ENCODE peak calls at places on chromosomes 5 and 9, in four cellular contexts. C is H1, Z is GM12878, L is HepG2. M is an unnamed sample.

GRCh38 chr9:128150594-128151342 is 1.5 kb downstream of the LCN2 start:
- DNase-seq in C (peak), Z (no peak), L (peak), M (no peak)

GRCh38 chr5:170474489-170475266 is 29.1 kb upstream of the KCNIP1 start:
- DNase-seq in C (peak), Z (no peak), L (no peak), M (no peak)

GRCh38 chr5:55533806-55534435 is 843 bp downstream of the PLPP1 start:
- DNase-seq in C (no peak), Z (peak), L (peak), M (peak)

GRCh38 chr5:112951124-112951702 is 25.4 kb upstream of the DCP2 start:
- DNase-seq in C (no peak), Z (no peak), L (no peak), M (no peak)

GRCh38 chr5:15645376-15645775 is 145.4 kb downstream of the FBXL7 start:
- DNase-seq in C (no peak), Z (no peak), L (no peak), M (no peak)

GRCh38 chr5:54845567-54845941 is 139.8 kb downstream of the ESM1 start:
- DNase-seq in C (no peak), Z (no peak), L (no peak), M (no peak)

GRCh38 chr5:135977375-135977928 is 22.7 kb upstream of the LECT2 start:
- DNase-seq in C (peak), Z (no peak), L (no peak), M (peak)

GRCh38 chr5:2756211-2756746 is 4.8 kb upstream of the IRX2 start:
- DNase-seq in C (peak), Z (no peak), L (no peak), M (no peak)

GRCh38 chr5:73153513-73153912 is 19.5 kb upstream of the TMEM174 start:
- DNase-seq in C (no peak), Z (no peak), L (no peak), M (no peak)

GRCh38 chr9:96486351-96487029 is 36.5 kb downstream of the HABP4 start:
- DNase-seq in C (no peak), Z (no peak), L (no peak), M (no peak)

DNA sequence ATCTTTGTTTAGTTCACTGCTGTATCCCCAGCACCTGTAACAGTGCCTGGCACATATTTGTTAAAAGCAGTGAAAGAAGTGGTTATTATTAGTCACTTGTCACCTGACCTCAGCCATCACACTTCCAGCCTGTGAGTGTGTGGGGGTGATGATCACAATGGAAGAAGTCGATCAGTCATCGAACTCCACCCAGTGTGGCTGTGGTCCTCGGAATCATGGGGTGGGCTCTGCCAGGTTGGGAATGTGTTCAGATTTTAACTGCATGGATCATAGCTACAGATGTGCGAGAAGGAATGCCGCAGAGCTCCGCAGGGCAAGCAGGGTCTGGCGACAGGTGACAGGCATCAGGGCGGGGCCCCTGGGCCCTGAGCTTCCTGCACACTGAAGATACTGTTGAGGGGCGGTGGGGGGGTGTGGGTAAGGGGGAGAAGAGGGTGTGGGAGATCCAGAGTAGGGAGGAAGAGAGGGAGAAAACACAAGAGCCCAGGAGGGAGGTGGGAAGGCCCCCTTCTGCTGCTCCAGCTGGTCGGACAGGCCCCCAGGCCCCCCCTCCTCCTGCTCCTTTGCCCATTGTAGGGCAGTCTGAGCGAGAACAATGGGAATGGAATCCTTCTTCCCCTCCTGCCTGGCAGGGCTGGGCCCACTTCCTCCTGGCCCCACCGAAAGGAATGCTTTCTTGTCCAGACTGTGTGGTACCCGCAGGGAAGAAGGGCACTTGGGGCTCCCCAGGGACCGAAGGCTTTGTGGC is 89.6 kb downstream of the SPRY4 start:
- DNase-seq in C (peak), Z (no peak), L (no peak), M (peak)
- TF ChIP-seq YY1 in C (peak), Z (no peak), L (no peak), M (no peak)

DNA sequence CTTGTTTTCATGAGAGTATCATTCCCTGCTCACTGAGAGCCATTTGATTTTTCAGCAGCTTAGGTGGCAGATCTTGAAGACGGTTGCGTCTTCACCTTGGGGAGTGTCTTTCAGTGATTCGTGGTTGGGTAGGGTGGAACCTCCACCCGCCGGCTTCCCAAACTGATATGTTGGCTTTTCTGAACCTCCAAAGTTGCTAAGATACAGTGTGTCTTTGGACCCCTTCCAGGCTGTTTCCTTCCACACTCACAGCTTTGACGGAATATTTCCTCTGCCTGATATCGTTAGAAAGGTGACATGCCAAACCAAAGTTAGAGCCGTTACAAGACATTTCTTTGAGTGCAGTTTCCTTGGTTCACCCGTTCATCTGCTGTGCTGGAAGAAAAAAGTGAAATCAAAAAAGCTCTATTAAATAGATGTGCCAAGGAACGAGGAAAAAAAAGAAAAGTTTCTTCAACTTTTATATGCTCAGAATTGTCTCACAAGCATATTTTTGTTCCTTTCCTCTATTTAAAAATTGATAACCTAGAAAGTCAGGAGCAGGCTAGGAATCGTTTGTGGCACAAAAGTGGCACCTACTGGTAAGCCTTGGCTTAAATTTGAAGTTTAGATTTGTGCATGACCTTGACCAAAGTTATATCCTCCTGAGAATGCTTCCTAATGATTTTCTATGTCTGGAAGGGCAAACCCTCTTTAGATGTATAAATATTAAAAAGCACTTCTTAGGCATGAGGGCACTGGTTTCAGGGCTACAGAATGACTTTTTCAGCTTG is 270.7 kb upstream of the WWC1 start:
- DNase-seq in C (no peak), Z (no peak), L (no peak), M (no peak)
- TF ChIP-seq SUZ12 in C (no peak), Z (no peak), L (no peak), M (no peak)

GRCh38 chr9:136090768-136091581 is 4.1 kb downstream of the NACC2 start:
- DNase-seq in C (peak), Z (no peak), L (no peak), M (no peak)

GRCh38 chr9:136088939-136089696 is 6.0 kb downstream of the NACC2 start:
- DNase-seq in C (no peak), Z (no peak), L (no peak), M (no peak)

GRCh38 chr9:136088481-136088938 is 6.6 kb downstream of the NACC2 start:
- DNase-seq in C (no peak), Z (no peak), L (no peak), M (no peak)

GRCh38 chr9:136090060-136090735 is 4.9 kb downstream of the NACC2 start:
- DNase-seq in C (peak), Z (no peak), L (no peak), M (no peak)

DNA sequence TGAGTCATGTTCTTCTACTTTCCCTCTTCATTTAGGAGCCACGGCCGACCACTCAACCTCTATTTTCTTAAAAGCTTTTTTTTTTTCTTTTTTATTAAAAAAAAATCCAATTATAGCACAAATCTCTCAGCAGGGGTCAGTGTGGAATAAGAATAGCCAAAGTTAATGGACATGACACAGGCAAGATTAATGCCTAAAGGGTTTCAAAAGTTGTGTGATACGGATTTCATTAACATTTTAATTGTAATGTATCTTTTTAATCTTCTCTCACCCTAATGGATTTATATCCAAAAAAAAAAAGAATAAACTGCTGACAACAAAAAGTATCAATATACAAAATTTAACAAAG is 5.4 kb downstream of the NACC2 start:
- DNase-seq in C (no peak), Z (no peak), L (no peak), M (no peak)
- TF ChIP-seq YY1 in C (no peak), Z (no peak), L (no peak), M (no peak)

GRCh38 chr5:123178693-123179092 is 89.7 kb downstream of the PRDM6 start:
- DNase-seq in C (no peak), Z (no peak), L (no peak), M (no peak)

GRCh38 chr5:123180178-123180577 is 91.1 kb downstream of the PRDM6 start:
- DNase-seq in C (no peak), Z (no peak), L (no peak), M (no peak)

GRCh38 chr5:123181394-123181801 is 92.4 kb downstream of the PRDM6 start:
- DNase-seq in C (no peak), Z (no peak), L (no peak), M (no peak)

GRCh38 chr5:123180676-123181393 is 91.8 kb downstream of the PRDM6 start:
- DNase-seq in C (no peak), Z (no peak), L (no peak), M (no peak)

DNA sequence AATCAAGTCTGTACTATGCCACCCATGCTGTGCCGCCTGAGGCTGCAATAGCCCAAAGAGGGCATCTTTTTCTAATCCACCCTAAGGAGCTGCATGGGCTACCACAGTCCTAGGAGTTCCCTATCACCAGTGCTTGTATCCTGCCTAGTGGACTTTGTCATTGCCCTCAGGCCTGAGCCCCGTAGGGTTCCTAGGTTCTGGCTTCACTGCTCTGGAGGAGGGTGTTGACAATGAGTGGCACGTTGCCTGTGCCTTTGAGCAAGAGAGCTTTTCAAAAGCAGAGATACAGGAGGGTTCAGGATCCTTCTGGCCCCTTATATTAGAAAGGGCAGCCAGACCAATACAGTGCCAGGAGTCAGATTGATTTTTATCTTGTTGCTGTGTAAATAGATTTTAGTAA is 93.0 kb downstream of the PRDM6 start:
- DNase-seq in C (no peak), Z (no peak), L (no peak), M (no peak)
- TF ChIP-seq SUZ12 in C (no peak), Z (no peak), L (no peak), M (no peak)

GRCh38 chr5:53422539-53422938 is 57.9 kb upstream of the FST start:
- DNase-seq in C (no peak), Z (no peak), L (no peak), M (no peak)
- TF ChIP-seq YY1 in C (no peak), Z (no peak), L (no peak), M (no peak)